ENCODE peak calls at places on chromosomes 12 and 14, in ten cellular contexts. O is left lung, S is coronary artery, R is prostate gland, C is RWPE2, V is HepG2, A is cardiac muscle cell, Y is hepatocyte, M is WERI-Rb-1, Z is left ventricle myocardium inferior. U is an unnamed sample.

GRCh38 chr14:21063479-21063878 is 5.9 kb downstream of the RNASE8 start:
- DNase-seq in O (no peak), S (no peak), R (no peak), C (no peak), V (no peak), A (no peak), Y (no peak), M (no peak), Z (no peak), U (peak; percentile 83)

GRCh38 chr12:126582231-126582630 is 1517.0 kb downstream of the AACS start:
- DNase-seq in O (no peak), S (no peak), R (no peak), C (no peak), V (no peak), A (no peak), Y (peak; percentile 61), M (no peak), Z (no peak), U (no peak)

GRCh38 chr14:58466459-58466858 is 38.9 kb downstream of the KIAA0586 start:
- DNase-seq in O (no peak), S (no peak), R (no peak), C (no peak), V (no peak), A (no peak), Y (no peak), M (no peak), Z (no peak), U (no peak)

GRCh38 chr12:52495385-52495784 is 2.3 kb upstream of the KRT6A start:
- DNase-seq in O (no peak), S (no peak), R (no peak), C (no peak), V (no peak), A (peak; percentile 53), Y (peak; percentile 59), M (no peak), Z (no peak), U (peak; percentile 67)

GRCh38 chr12:98845957-98846356 is 200.9 kb downstream of the APAF1 start:
- DNase-seq in O (no peak), S (no peak), R (no peak), C (no peak), V (no peak), A (no peak), Y (no peak), M (no peak), Z (no peak), U (no peak)

GRCh38 chr14:96204151-96205058 is at the start of gene BDKRB2:
- DNase-seq in O (peak; percentile 78), S (no peak), R (peak; percentile 83), C (peak; percentile 87), V (peak; percentile 54), A (peak; percentile 76), Y (peak; percentile 93), M (peak; percentile 78), Z (peak; percentile 44), U (peak; percentile 74)

GRCh38 chr12:121089031-121089812 is 43.5 kb upstream of the P2RX7 start:
- DNase-seq in O (no peak), S (no peak), R (no peak), C (no peak), V (peak; percentile 53), A (peak; percentile 16), Y (no peak), M (peak; percentile 19), Z (no peak), U (no peak)

GRCh38 chr14:89566644-89567411 is 149.8 kb upstream of the FOXN3 start:
- DNase-seq in O (no peak), S (no peak), R (no peak), C (no peak), V (no peak), A (no peak), Y (no peak), M (no peak), Z (no peak), U (no peak)

GRCh38 chr12:53213348-53213747 is 6.3 kb upstream of the ITGB7 start:
- DNase-seq in O (peak; percentile 82), S (no peak), R (peak; percentile 78), C (no peak), V (peak; percentile 59), A (peak; percentile 87), Y (peak; percentile 90), M (peak; percentile 89), Z (peak; percentile 87), U (peak; percentile 82)

GRCh38 chr12:51631591-51631990 is 40.6 kb downstream of the SCN8A start:
- DNase-seq in O (no peak), S (no peak), R (no peak), C (no peak), V (no peak), A (no peak), Y (peak; percentile 8), M (no peak), Z (no peak), U (peak; percentile 59)

GRCh38 chr12:117890137-117890536 is 78.7 kb downstream of the KSR2 start:
- DNase-seq in O (no peak), S (no peak), R (no peak), C (no peak), V (no peak), A (no peak), Y (no peak), M (no peak), Z (no peak), U (no peak)
- TF ChIP-seq CTCF in O (no peak), S (no peak), R (no peak), C (no peak), V (no peak), A (no peak), Y (no peak), M (peak; percentile 29), Z (no peak), U (peak; percentile 2)

GRCh38 chr12:71655907-71656306 is 7.7 kb downstream of the ZFC3H1 start:
- DNase-seq in O (no peak), S (no peak), R (no peak), C (no peak), V (no peak), A (no peak), Y (no peak), M (no peak), Z (no peak), U (no peak)

GRCh38 chr12:71653137-71653536 is 10.5 kb downstream of the ZFC3H1 start:
- DNase-seq in O (no peak), S (no peak), R (no peak), C (no peak), V (no peak), A (no peak), Y (no peak), M (no peak), Z (no peak), U (no peak)

GRCh38 chr12:71652656-71653055 is 11.0 kb downstream of the ZFC3H1 start:
- DNase-seq in O (no peak), S (no peak), R (no peak), C (no peak), V (no peak), A (no peak), Y (no peak), M (no peak), Z (no peak), U (no peak)

GRCh38 chr12:71654200-71654599 is 9.4 kb downstream of the ZFC3H1 start:
- DNase-seq in O (no peak), S (no peak), R (no peak), C (no peak), V (peak; percentile 50), A (no peak), Y (no peak), M (no peak), Z (no peak), U (no peak)

DNA sequence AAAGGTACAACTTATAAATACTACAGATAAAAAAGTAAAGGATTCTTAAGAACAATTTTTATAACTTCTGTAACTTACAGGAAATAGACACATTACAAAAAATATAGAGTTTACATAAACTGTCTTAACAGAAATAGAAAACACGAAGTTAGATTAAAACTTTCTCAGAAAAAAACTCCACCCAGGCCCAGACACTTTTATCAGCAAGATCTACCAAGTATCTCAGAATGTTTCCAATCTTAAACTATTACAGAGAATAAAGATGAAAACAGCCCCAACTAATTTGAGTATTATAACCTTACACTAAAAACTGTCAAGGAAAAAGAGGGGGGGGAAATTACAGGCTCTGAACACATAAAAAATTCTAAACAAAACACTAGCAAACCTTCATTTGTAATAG is 8.2 kb downstream of the ZFC3H1 start:
- DNase-seq in O (no peak), S (no peak), R (no peak), C (no peak), V (no peak), A (no peak), Y (no peak), M (no peak), Z (no peak), U (no peak)
- H3K4me3 ChIP-seq in O (no peak overlapping the region), S (peak overlapping the region; percentile 23), R (no peak overlapping the region), C (no peak overlapping the region), V (no peak overlapping the region), A (no peak overlapping the region), Y (no peak overlapping the region), M (no peak overlapping the region), Z (no peak overlapping the region), U (no peak overlapping the region)

GRCh38 chr14:76811561-76811960 is 1.1 kb downstream of the ANGEL1 start:
- DNase-seq in O (no peak), S (no peak), R (no peak), C (no peak), V (no peak), A (no peak), Y (no peak), M (no peak), Z (no peak), U (no peak)

GRCh38 chr14:76812422-76813383 is at the start of gene ANGEL1:
- DNase-seq in O (peak; percentile 96), S (peak; percentile 97), R (peak; percentile 95), C (peak; percentile 93), V (peak; percentile 80), A (peak; percentile 94), Y (peak; percentile 98), M (peak; percentile 94), Z (peak; percentile 97), U (peak; percentile 97)

GRCh38 chr14:76812093-76812421 is 625 bp downstream of the ANGEL1 start:
- DNase-seq in O (peak; percentile 41), S (no peak), R (no peak), C (no peak), V (no peak), A (no peak), Y (no peak), M (no peak), Z (no peak), U (no peak)

GRCh38 chr14:76810525-76810924 is 2.2 kb downstream of the ANGEL1 start:
- DNase-seq in O (no peak), S (no peak), R (no peak), C (no peak), V (no peak), A (no peak), Y (no peak), M (no peak), Z (no peak), U (no peak)

DNA sequence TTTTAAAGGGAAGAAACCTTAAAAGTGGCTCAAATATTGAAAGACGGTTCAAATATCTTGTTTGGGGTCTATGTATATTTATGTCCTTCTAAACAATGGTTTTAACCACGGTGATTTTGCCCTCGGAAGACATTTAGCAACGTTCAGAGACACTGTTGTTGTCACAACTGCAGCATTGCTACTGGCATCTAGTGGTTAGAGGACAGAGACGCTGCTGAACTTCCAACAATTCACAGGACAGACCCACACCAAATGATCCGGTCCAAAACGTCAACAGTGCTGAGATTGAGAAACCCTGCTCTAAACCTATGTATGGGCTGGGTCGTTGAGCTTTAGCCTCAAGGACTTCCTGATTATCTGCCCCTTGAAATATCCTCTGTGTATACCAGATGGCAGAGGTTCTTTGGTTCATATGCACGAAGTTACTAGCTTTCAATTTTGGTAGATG is 1.7 kb downstream of the ANGEL1 start:
- DNase-seq in O (no peak), S (no peak), R (no peak), C (no peak), V (peak; percentile 80), A (peak; percentile 19), Y (peak; percentile 44), M (peak; percentile 21), Z (no peak), U (peak; percentile 64)
- TF ChIP-seq CTCF in O (peak; percentile 41), S (no peak), R (no peak), C (peak; percentile 71), V (peak; percentile 72), A (peak; percentile 58), Y (peak; percentile 47), M (peak; percentile 55), Z (peak; percentile 63), U (peak; percentile 68)

GRCh38 chr12:31965090-31965489 is 5.9 kb downstream of the RESF1 start:
- DNase-seq in O (no peak), S (no peak), R (no peak), C (no peak), V (no peak), A (no peak), Y (no peak), M (no peak), Z (no peak), U (no peak)
- H3K4me3 ChIP-seq in O (no peak overlapping the region), S (no peak overlapping the region), R (no peak overlapping the region), C (no peak overlapping the region), V (no peak overlapping the region), A (no peak overlapping the region), Y (no peak overlapping the region), M (no peak overlapping the region), Z (no peak overlapping the region), U (no peak overlapping the region)

U was measured in cardiac fibroblast.